ENCODE peak calls at places on chromosomes 1 and 21, in seven cellular contexts. F is M059J; Q is colonic mucosa; M is Caki2; D is right cardiac atrium; K is central memory CD4-positive, alpha-beta T cell; O is amniotic epithelial cell. J is an unnamed sample.

GRCh38 chr1:192951961-192952460 is 107.1 kb downstream of the UCHL5 start:
- DNase-seq in K (no peak), M (peak), Q (no peak), F (peak), O (peak), D (no peak), J (no peak)

GRCh38 chr1:36187800-36188593 is 32.0 kb downstream of the MAP7D1 start:
- DNase-seq in M (peak), F (peak), K (peak), O (peak), Q (peak), D (peak), J (peak)

GRCh38 chr21:39094847-39095525 is 88.3 kb downstream of the PSMG1 start:
- DNase-seq in D (peak), K (no peak), O (peak), Q (no peak), F (peak), M (peak), J (no peak)

GRCh38 chr1:202578565-202578964 is 131.7 kb downstream of the SYT2 start:
- DNase-seq in M (no peak), Q (no peak), D (no peak), O (no peak), K (no peak), F (no peak), J (no peak)

GRCh38 chr1:51927029-51927428 is 48.5 kb upstream of the NRDC start:
- DNase-seq in O (no peak), K (no peak), F (peak), Q (no peak), D (no peak), M (no peak), J (no peak)

GRCh38 chr1:18819986-18820790 is 39.3 kb downstream of the TAS1R2 start:
- DNase-seq in O (no peak), F (no peak), D (no peak), M (no peak), Q (no peak), K (no peak), J (no peak)

GRCh38 chr1:93081716-93082115 is 2.6 kb downstream of the MTF2 start:
- DNase-seq in Q (no peak), O (peak), K (no peak), M (no peak), D (no peak), F (peak), J (no peak)

GRCh38 chr1:32900956-32901822 is at the start of gene TMEM54:
- DNase-seq in K (no peak), F (no peak), Q (peak), O (no peak), D (peak), M (no peak), J (peak)

GRCh38 chr1:209349372-209350324 is 233.9 kb upstream of the CAMK1G start:
- DNase-seq in O (peak), Q (no peak), F (peak), M (no peak), D (no peak), K (no peak), J (no peak)

GRCh38 chr1:157155658-157156057 is 17.5 kb upstream of the ETV3 start:
- DNase-seq in F (peak), O (no peak), M (peak), D (peak), Q (no peak), K (no peak), J (peak)

GRCh38 chr21:14739590-14739989 is 193.5 kb upstream of the SAMSN1 start:
- DNase-seq in M (no peak), F (no peak), K (no peak), D (no peak), O (no peak), Q (no peak), J (no peak)